ENCODE peak calls at places on chromosomes 12 and 14, in ten cellular contexts. A, V, R, E, B, Y, Z, M, F and N are unnamed samples.

GRCh38 chr12:130498589-130499385 is 161.1 kb downstream of the PIWIL1 start:
- DNase-seq in A (no peak), V (no peak), R (no peak), E (no peak), B (no peak), Y (no peak), Z (no peak), M (no peak), F (no peak), N (no peak)

GRCh38 chr14:93747560-93747959 is 40.7 kb downstream of the PRIMA1 start:
- DNase-seq in A (no peak), V (no peak), R (no peak), E (no peak), B (no peak), Y (no peak), Z (no peak), M (no peak), F (no peak), N (no peak)

GRCh38 chr14:53047302-53047701 is 96.5 kb upstream of the FERMT2 start:
- DNase-seq in A (no peak), V (no peak), R (no peak), E (no peak), B (no peak), Y (no peak), Z (no peak), M (no peak), F (no peak), N (no peak)

GRCh38 chr12:57815177-57816000 is 3.1 kb downstream of the AVIL start:
- DNase-seq in A (no peak), V (peak), R (no peak), E (no peak), B (no peak), Y (no peak), Z (no peak), M (no peak), F (no peak), N (no peak)

GRCh38 chr12:116426391-116427136 is 132.6 kb upstream of the MAP1LC3B2 start:
- DNase-seq in A (peak), V (no peak), R (peak), E (no peak), B (peak), Y (peak), Z (peak), M (no peak), F (peak), N (peak)

GRCh38 chr12:110114596-110114995 is 9.6 kb upstream of the IFT81 start:
- DNase-seq in A (no peak), V (no peak), R (no peak), E (no peak), B (no peak), Y (no peak), Z (no peak), M (no peak), F (no peak), N (no peak)

GRCh38 chr12:116406529-116406928 is 129.0 kb upstream of the MED13L start:
- DNase-seq in A (peak), V (no peak), R (no peak), E (peak), B (peak), Y (peak), Z (peak), M (no peak), F (peak), N (no peak)

GRCh38 chr12:111256629-111257434 is 112.1 kb downstream of the PHETA1 start:
- DNase-seq in A (no peak), V (no peak), R (no peak), E (no peak), B (no peak), Y (no peak), Z (no peak), M (no peak), F (no peak), N (no peak)

GRCh38 chr14:28599191-28599590 is 167.4 kb upstream of the FOXG1 start:
- DNase-seq in A (no peak), V (no peak), R (no peak), E (no peak), B (no peak), Y (no peak), Z (no peak), M (no peak), F (no peak), N (no peak)

GRCh38 chr12:5637698-5638097 is 205.8 kb downstream of the NTF3 start:
- DNase-seq in A (no peak), V (no peak), R (no peak), E (no peak), B (no peak), Y (no peak), Z (no peak), M (no peak), F (no peak), N (no peak)

GRCh38 chr14:34569750-34570149 is 30.2 kb upstream of the EAPP start:
- DNase-seq in A (no peak), V (no peak), R (no peak), E (no peak), B (no peak), Y (no peak), Z (no peak), M (no peak), F (no peak), N (no peak)

GRCh38 chr14:41604793-41605534 is 1.7 kb upstream of the LRFN5 start:
- DNase-seq in A (no peak), V (peak), R (peak), E (peak), B (no peak), Y (no peak), Z (peak), M (no peak), F (no peak), N (peak)

GRCh38 chr12:65534105-65534841 is 255.8 kb downstream of the MSRB3 start:
- DNase-seq in A (no peak), V (no peak), R (no peak), E (no peak), B (no peak), Y (no peak), Z (no peak), M (no peak), F (no peak), N (no peak)

GRCh38 chr14:95516554-95517209 is at the start of gene SYNE3:
- DNase-seq in A (peak), V (peak), R (no peak), E (no peak), B (no peak), Y (no peak), Z (peak), M (peak), F (peak), N (no peak)

GRCh38 chr14:35254736-35255135 is 37.4 kb upstream of the PSMA6 start:
- DNase-seq in A (no peak), V (peak), R (no peak), E (no peak), B (no peak), Y (no peak), Z (no peak), M (no peak), F (no peak), N (no peak)

GRCh38 chr14:52124791-52125661 is 56.2 kb upstream of the NID2 start:
- DNase-seq in A (no peak), V (no peak), R (no peak), E (no peak), B (no peak), Y (no peak), Z (no peak), M (no peak), F (peak), N (no peak)

GRCh38 chr12:111570090-111570961 is 28.8 kb downstream of the ATXN2 start:
- DNase-seq in A (no peak), V (no peak), R (peak), E (no peak), B (peak), Y (no peak), Z (no peak), M (no peak), F (peak), N (peak)

GRCh38 chr14:104966261-104967143 is 11.7 kb downstream of the AHNAK2 start:
- DNase-seq in A (no peak), V (no peak), R (no peak), E (no peak), B (no peak), Y (no peak), Z (no peak), M (no peak), F (no peak), N (no peak)

GRCh38 chr14:67492538-67492937 is 4.0 kb upstream of the TMEM229B start:
- DNase-seq in A (no peak), V (no peak), R (no peak), E (no peak), B (no peak), Y (no peak), Z (no peak), M (no peak), F (no peak), N (no peak)

GRCh38 chr12:99277566-99277965 is 370.0 kb upstream of the GARIN6 start:
- DNase-seq in A (no peak), V (no peak), R (no peak), E (no peak), B (no peak), Y (no peak), Z (no peak), M (no peak), F (no peak), N (no peak)

GRCh38 chr14:103820908-103821307 is 26.5 kb downstream of the PPP1R13B start:
- DNase-seq in A (no peak), V (no peak), R (no peak), E (peak), B (no peak), Y (no peak), Z (no peak), M (no peak), F (no peak), N (no peak)

GRCh38 chr12:92107621-92108131 is 38.0 kb downstream of the BTG1 start:
- DNase-seq in A (no peak), V (no peak), R (no peak), E (peak), B (no peak), Y (no peak), Z (no peak), M (no peak), F (no peak), N (no peak)

GRCh38 chr12:10119072-10119471 is 10.9 kb downstream of the CLEC7A start:
- DNase-seq in A (no peak), V (no peak), R (no peak), E (no peak), B (no peak), Y (no peak), Z (no peak), M (no peak), F (no peak), N (no peak)

GRCh38 chr14:22520235-22520634 is 68.8 kb downstream of the DAD1 start:
- DNase-seq in A (no peak), V (no peak), R (peak), E (no peak), B (no peak), Y (no peak), Z (no peak), M (no peak), F (peak), N (no peak)

GRCh38 chr12:21527451-21528180 is 1.5 kb downstream of the SPX start:
- DNase-seq in A (no peak), V (peak), R (no peak), E (peak), B (no peak), Y (peak), Z (no peak), M (peak), F (peak), N (no peak)

GRCh38 chr12:65004270-65004669 is 116.8 kb downstream of the WIF1 start:
- DNase-seq in A (no peak), V (no peak), R (no peak), E (no peak), B (no peak), Y (no peak), Z (no peak), M (no peak), F (peak), N (no peak)

GRCh38 chr12:104748790-104749189 is 209.3 kb downstream of the SLC41A2 start:
- DNase-seq in A (no peak), V (no peak), R (no peak), E (no peak), B (no peak), Y (no peak), Z (no peak), M (no peak), F (no peak), N (no peak)

GRCh38 chr12:122116707-122117535 is 38.4 kb downstream of the MLXIP start:
- DNase-seq in A (no peak), V (no peak), R (no peak), E (no peak), B (no peak), Y (no peak), Z (no peak), M (no peak), F (no peak), N (no peak)

GRCh38 chr12:26121841-26122680 is 2.8 kb downstream of the BHLHE41 start:
- DNase-seq in A (no peak), V (peak), R (no peak), E (no peak), B (no peak), Y (no peak), Z (no peak), M (no peak), F (no peak), N (no peak)

GRCh38 chr14:61694830-61695694 is at the start of gene HIF1A:
- DNase-seq in A (peak), V (peak), R (peak), E (peak), B (peak), Y (peak), Z (peak), M (peak), F (peak), N (peak)

GRCh38 chr12:101485015-101485414 is 9.9 kb downstream of the SPIC start:
- DNase-seq in A (no peak), V (no peak), R (no peak), E (no peak), B (no peak), Y (no peak), Z (no peak), M (no peak), F (no peak), N (no peak)

GRCh38 chr14:77407158-77407557 is 16.2 kb downstream of the NOXRED1 start:
- DNase-seq in A (no peak), V (no peak), R (no peak), E (no peak), B (no peak), Y (no peak), Z (no peak), M (no peak), F (no peak), N (no peak)

GRCh38 chr12:89619764-89620163 is 88.9 kb downstream of the ATP2B1 start:
- DNase-seq in A (no peak), V (no peak), R (no peak), E (no peak), B (no peak), Y (no peak), Z (no peak), M (no peak), F (no peak), N (no peak)

GRCh38 chr14:77988966-77989365 is 181.2 kb upstream of the NRXN3 start:
- DNase-seq in A (peak), V (no peak), R (no peak), E (no peak), B (no peak), Y (no peak), Z (peak), M (no peak), F (no peak), N (peak)

GRCh38 chr14:81819344-81819743 is 285.7 kb upstream of the SEL1L start:
- DNase-seq in A (no peak), V (no peak), R (no peak), E (no peak), B (no peak), Y (no peak), Z (no peak), M (no peak), F (no peak), N (no peak)

GRCh38 chr12:2648406-2648805 is 146.4 kb upstream of the FKBP4 start:
- DNase-seq in A (no peak), V (no peak), R (no peak), E (no peak), B (no peak), Y (no peak), Z (peak), M (no peak), F (no peak), N (no peak)